ENCODE peak calls at places on chromosomes 11 and 22, in five cellular contexts. G, U, K, D and Y are unnamed samples.

GRCh38 chr22:26656896-26657851 is at the start of gene MIAT:
- DNase-seq in G (no peak), U (peak), K (no peak), D (no peak), Y (no peak)

GRCh38 chr22:38824587-38824986 is 19.2 kb downstream of the NPTXR start:
- DNase-seq in G (no peak), U (no peak), K (peak), D (peak), Y (peak)

GRCh38 chr11:16097543-16097942 is 258.8 kb downstream of the SOX6 start:
- DNase-seq in G (no peak), U (no peak), K (no peak), D (no peak), Y (no peak)

GRCh38 chr11:61636676-61637075 is 43.5 kb upstream of the DAGLA start:
- DNase-seq in G (no peak), U (no peak), K (no peak), D (peak), Y (no peak)

GRCh38 chr11:69131644-69132300 is 24.0 kb upstream of the SMIM38 start:
- DNase-seq in G (peak), U (peak), K (peak), D (peak), Y (peak)

GRCh38 chr22:50613291-50613981 is 12.8 kb downstream of the MAPK8IP2 start:
- DNase-seq in G (no peak), U (peak), K (peak), D (peak), Y (peak)

GRCh38 chr11:95337175-95337957 is 106.4 kb upstream of the SESN3 start:
- DNase-seq in G (peak), U (no peak), K (peak), D (peak), Y (peak)

GRCh38 chr11:73263640-73264039 is 8.5 kb upstream of the P2RY6 start:
- DNase-seq in G (no peak), U (no peak), K (no peak), D (peak), Y (no peak)

GRCh38 chr22:49292909-49293308 is 534.8 kb downstream of the BRD1 start:
- DNase-seq in G (no peak), U (no peak), K (no peak), D (peak), Y (no peak)

GRCh38 chr11:70018816-70019215 is 59.3 kb upstream of the ANO1 start:
- DNase-seq in G (no peak), U (no peak), K (no peak), D (no peak), Y (no peak)

GRCh38 chr22:43110444-43110926 is at the start of gene BIK:
- DNase-seq in G (peak), U (peak), K (peak), D (peak), Y (no peak)

GRCh38 chr11:115627666-115628460 is 123.6 kb upstream of the CADM1 start:
- DNase-seq in G (no peak), U (no peak), K (no peak), D (no peak), Y (no peak)

GRCh38 chr22:22371031-22371541 is 126.5 kb downstream of the VPREB1 start:
- DNase-seq in G (no peak), U (no peak), K (peak), D (peak), Y (peak)

GRCh38 chr22:42263944-42264343 is 6.5 kb downstream of the TCF20 start:
- DNase-seq in G (no peak), U (no peak), K (no peak), D (no peak), Y (no peak)

GRCh38 chr11:28110839-28111235 is 2.6 kb downstream of the METTL15 start:
- DNase-seq in G (no peak), U (no peak), K (no peak), D (no peak), Y (no peak)

GRCh38 chr11:122920579-122920978 is 38.0 kb downstream of the JHY start:
- DNase-seq in G (no peak), U (no peak), K (no peak), D (no peak), Y (no peak)

GRCh38 chr22:39908737-39909136 is 7.9 kb downstream of the GRAP2 start:
- DNase-seq in G (no peak), U (no peak), K (no peak), D (no peak), Y (no peak)

GRCh38 chr22:49986325-49986724 is 25.8 kb downstream of the PIM3 start:
- DNase-seq in G (no peak), U (no peak), K (no peak), D (no peak), Y (no peak)

GRCh38 chr22:36377022-36377631 is 10.6 kb downstream of the MYH9 start:
- DNase-seq in G (no peak), U (no peak), K (no peak), D (no peak), Y (no peak)

GRCh38 chr11:44134625-44135024 is 39.1 kb downstream of the EXT2 start:
- DNase-seq in G (no peak), U (no peak), K (no peak), D (no peak), Y (no peak)

GRCh38 chr11:98772799-98773198 is 247.9 kb upstream of the CNTN5 start:
- DNase-seq in G (no peak), U (no peak), K (no peak), D (no peak), Y (no peak)

GRCh38 chr22:48488611-48489456 is 1338.8 kb downstream of the BRD1 start:
- DNase-seq in G (no peak), U (peak), K (no peak), D (no peak), Y (no peak)

GRCh38 chr11:78759067-78759466 is 184.4 kb upstream of the NARS2 start:
- DNase-seq in G (no peak), U (no peak), K (no peak), D (no peak), Y (no peak)

GRCh38 chr22:24137595-24137994 is 43.7 kb upstream of the SUSD2 start:
- DNase-seq in G (no peak), U (no peak), K (no peak), D (no peak), Y (no peak)

GRCh38 chr11:67261942-67262681 is 4.2 kb upstream of the GRK2 start:
- DNase-seq in G (peak), U (no peak), K (peak), D (no peak), Y (peak)

GRCh38 chr11:130315354-130315970 is 745 bp upstream of the ZBTB44 start:
- DNase-seq in G (peak), U (peak), K (peak), D (peak), Y (peak)

GRCh38 chr11:103944251-103944944 is 92.0 kb upstream of the DDI1 start:
- DNase-seq in G (no peak), U (no peak), K (no peak), D (no peak), Y (no peak)

GRCh38 chr11:117519170-117519569 is 191.5 kb downstream of the CEP164 start:
- DNase-seq in G (no peak), U (no peak), K (no peak), D (no peak), Y (no peak)

GRCh38 chr11:48024635-48025071 is 44.3 kb downstream of the PTPRJ start:
- DNase-seq in G (no peak), U (no peak), K (no peak), D (no peak), Y (no peak)

GRCh38 chr11:109668973-109669634 is 247.1 kb downstream of the C11orf87 start:
- DNase-seq in G (no peak), U (no peak), K (no peak), D (no peak), Y (no peak)

GRCh38 chr11:11512090-11512489 is 109.7 kb downstream of the GALNT18 start:
- DNase-seq in G (no peak), U (no peak), K (no peak), D (no peak), Y (no peak)

GRCh38 chr22:40525250-40525884 is 111.2 kb downstream of the MRTFA start:
- DNase-seq in G (no peak), U (no peak), K (no peak), D (peak), Y (peak)

GRCh38 chr22:40156001-40156516 is 21.7 kb upstream of the TNRC6B start:
- DNase-seq in G (no peak), U (no peak), K (peak), D (peak), Y (no peak)

GRCh38 chr11:66309475-66309874 is 7.4 kb downstream of the CD248 start:
- DNase-seq in G (no peak), U (no peak), K (no peak), D (no peak), Y (no peak)

GRCh38 chr11:57458410-57459111 is 1.8 kb upstream of the RTN4RL2 start:
- DNase-seq in G (peak), U (peak), K (peak), D (peak), Y (peak)

GRCh38 chr22:17199131-17199731 is 20.0 kb downstream of the ADA2 start:
- DNase-seq in G (peak), U (peak), K (peak), D (no peak), Y (no peak)

GRCh38 chr22:20938272-20938671 is 21.1 kb downstream of the CRKL start:
- DNase-seq in G (no peak), U (no peak), K (no peak), D (no peak), Y (no peak)

GRCh38 chr22:20940904-20941385 is 23.7 kb downstream of the CRKL start:
- DNase-seq in G (no peak), U (no peak), K (no peak), D (no peak), Y (no peak)

GRCh38 chr22:20937794-20938148 is 20.6 kb downstream of the CRKL start:
- DNase-seq in G (no peak), U (no peak), K (no peak), D (no peak), Y (no peak)

GRCh38 chr22:20943104-20943933 is 23.7 kb upstream of the AIFM3 start:
- DNase-seq in G (no peak), U (no peak), K (no peak), D (no peak), Y (no peak)

GRCh38 chr22:20940178-20940790 is 23.1 kb downstream of the CRKL start:
- DNase-seq in G (no peak), U (no peak), K (no peak), D (no peak), Y (no peak)
- H3K4me3 ChIP-seq in G (no peak), U (no peak), K (no peak), D (no peak), Y (no peak)

GRCh38 chr11:124717421-124717785 is 22.3 kb upstream of the NRGN start:
- DNase-seq in G (no peak), U (no peak), K (no peak), D (no peak), Y (no peak)
- H3K4me3 ChIP-seq in G (peak), U (no peak), K (no peak), D (no peak), Y (peak)

DNA sequence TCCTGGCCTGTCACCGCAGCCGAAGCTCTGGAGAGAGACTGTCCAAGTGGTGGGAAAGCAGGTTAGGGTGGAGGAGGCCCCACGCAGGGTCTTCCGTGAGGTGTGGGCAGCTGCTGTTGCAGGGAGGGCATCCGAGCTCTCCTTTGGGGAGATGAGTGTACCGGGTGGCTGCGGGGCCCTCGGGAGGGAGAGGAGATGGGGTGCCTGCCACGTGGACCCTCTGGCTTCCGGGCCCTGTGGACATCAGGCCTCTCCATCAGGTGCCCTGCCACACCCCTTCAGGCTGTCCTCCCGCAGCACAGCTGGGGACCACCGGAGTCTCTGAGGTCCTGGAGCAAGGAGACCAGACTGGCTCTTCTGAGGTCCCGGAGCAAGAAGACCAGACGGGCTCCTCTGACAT is 1.7 kb downstream of the PTDSS2 start:
- DNase-seq in G (no peak), U (no peak), K (peak), D (no peak), Y (no peak)
- H3K4me3 ChIP-seq in G (no peak), U (peak), K (peak), D (no peak), Y (peak)

GRCh38 chr11:64687641-64688533 is 35.1 kb downstream of the NRXN2 start:
- DNase-seq in G (peak), U (no peak), K (no peak), D (no peak), Y (no peak)
- H3K4me3 ChIP-seq in G (no peak), U (peak), K (no peak), D (no peak), Y (no peak)

DNA sequence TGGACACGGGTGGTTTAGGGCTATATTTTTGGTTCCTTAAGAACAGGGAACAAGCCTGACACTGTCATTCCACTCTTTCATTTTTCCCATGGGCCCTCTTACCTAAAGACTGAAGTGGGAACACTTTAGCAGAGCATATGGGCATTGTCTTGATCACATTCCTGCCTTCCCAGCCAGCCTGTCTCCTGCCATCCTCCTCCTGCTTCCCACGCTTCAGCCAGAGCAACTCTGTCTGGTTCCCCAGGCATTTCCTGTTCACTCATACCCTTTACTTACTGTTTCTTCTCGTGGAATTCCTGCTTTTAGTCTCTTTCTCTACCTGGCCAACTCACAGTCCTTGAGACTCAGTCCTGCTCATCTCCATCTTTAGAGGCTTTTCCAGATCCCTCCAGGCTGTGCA is 22.8 kb downstream of the MRPL16 start:
- DNase-seq in G (no peak), U (no peak), K (no peak), D (no peak), Y (no peak)
- H3K4me3 ChIP-seq in G (no peak), U (peak), K (no peak), D (no peak), Y (no peak)

GRCh38 chr11:14350215-14350614 is 8.8 kb downstream of the RRAS2 start:
- DNase-seq in G (no peak), U (no peak), K (no peak), D (no peak), Y (no peak)
- H3K4me3 ChIP-seq in G (no peak), U (no peak), K (no peak), D (no peak), Y (no peak)